ENCODE peak calls at places on chromosomes 1 and 21, in four cellular contexts. U, D, I and P are unnamed samples.

GRCh38 chr1:61098906-61099437 is 16.6 kb downstream of the NFIA start:
- DNase-seq in U (no peak), I (no peak), D (no peak), P (no peak)

GRCh38 chr21:36783612-36784383 is 84.9 kb downstream of the SIM2 start:
- DNase-seq in U (no peak), D (peak; percentile 66), I (no peak), P (peak; percentile 71)

GRCh38 chr1:25580933-25581332 is 35.7 kb upstream of the MAN1C1 start:
- DNase-seq in U (no peak), I (no peak), D (no peak), P (no peak)

GRCh38 chr1:32111789-32112188 is 3.9 kb downstream of the KPNA6 start:
- DNase-seq in I (no peak), D (no peak), U (no peak), P (no peak)

GRCh38 chr1:198667796-198668195 is 29.0 kb downstream of the PTPRC start:
- DNase-seq in I (no peak), D (no peak), U (no peak), P (no peak)

GRCh38 chr1:204456826-204457361 is 37.7 kb downstream of the PIK3C2B start:
- DNase-seq in D (no peak), I (no peak), U (no peak), P (no peak)

GRCh38 chr1:45557422-45557944 is 6.9 kb downstream of the AKR1A1 start:
- DNase-seq in U (peak; percentile 49), I (no peak), D (no peak), P (no peak)

GRCh38 chr1:91736999-91737615 is 148.8 kb downstream of the TGFBR3 start:
- DNase-seq in I (no peak), D (peak; percentile 93), U (no peak), P (peak; percentile 81)

GRCh38 chr1:37811027-37811655 is 3.1 kb upstream of the YRDC start:
- DNase-seq in I (no peak), D (peak; percentile 75), U (peak; percentile 88), P (peak; percentile 89)

GRCh38 chr1:22461678-22462527 is 10.3 kb downstream of the ZBTB40 start:
- DNase-seq in D (no peak), I (no peak), U (no peak), P (no peak)

GRCh38 chr1:219041819-219042218 is 131.9 kb upstream of the LYPLAL1 start:
- DNase-seq in U (no peak), D (peak; percentile 56), I (no peak), P (no peak)

GRCh38 chr1:150548632-150549495 is at the start of gene ADAMTSL4:
- DNase-seq in D (peak; percentile 65), I (no peak), U (peak; percentile 76), P (peak; percentile 87)

GRCh38 chr1:234265861-234266260 is 107.4 kb upstream of the COA6 start:
- DNase-seq in D (no peak), U (no peak), I (no peak), P (peak; percentile 6)

GRCh38 chr1:219825355-219825754 is 103.0 kb downstream of the SLC30A10 start:
- DNase-seq in D (no peak), U (no peak), I (no peak), P (no peak)

GRCh38 chr1:47527653-47528272 is 89.9 kb downstream of the FOXD2 start:
- DNase-seq in D (no peak), I (no peak), U (peak; percentile 36), P (peak; percentile 45)

GRCh38 chr1:231734417-231734816 is 107.8 kb downstream of the DISC1 start:
- DNase-seq in D (no peak), I (no peak), U (no peak), P (no peak)

GRCh38 chr21:25039461-25040380 is 567.6 kb downstream of the MRPL39 start:
- DNase-seq in D (no peak), U (peak; percentile 75), I (no peak), P (no peak)

GRCh38 chr1:48906729-48907128 is 130.0 kb upstream of the BEND5 start:
- DNase-seq in U (no peak), D (no peak), I (no peak), P (no peak)

GRCh38 chr1:211497489-211498045 is 5.6 kb upstream of the RD3 start:
- DNase-seq in D (no peak), U (no peak), I (no peak), P (no peak)

GRCh38 chr21:35616090-35616489 is 444.2 kb downstream of the SETD4 start:
- DNase-seq in D (no peak), I (no peak), U (peak; percentile 13), P (no peak)

GRCh38 chr1:39632491-39633417 is 6.7 kb downstream of the HEYL start:
- DNase-seq in D (no peak), I (no peak), U (no peak), P (peak; percentile 63)